ENCODE peak calls at places on chromosome 22, in six cellular contexts. T is endothelial cell of umbilical vein, Q is K562, W is fibroblast of lung, M is neural progenitor cell, I is MM.1S. O is an unnamed sample.

GRCh38 chr22:36048911-36049677 is 20.5 kb upstream of the RBFOX2 start:
- DNase-seq in M (no peak), T (no peak), W (peak), I (no peak), Q (peak), O (peak)

GRCh38 chr22:39567135-39567946 is 3.2 kb upstream of the CACNA1I start:
- DNase-seq in I (peak), Q (no peak), M (no peak), T (no peak), W (no peak), O (no peak)

GRCh38 chr22:42639541-42640241 is 710 bp downstream of the ATP5MGL start:
- DNase-seq in I (no peak), W (peak), M (no peak), T (no peak), Q (no peak), O (no peak)

GRCh38 chr22:42747701-42748513 is 27.2 kb upstream of the A4GALT start:
- DNase-seq in I (no peak), W (peak), M (peak), T (peak), Q (no peak), O (no peak)

GRCh38 chr22:46267431-46268279 is at the start of gene TTC38:
- DNase-seq in M (peak), T (peak), I (peak), W (peak), Q (peak), O (peak)

GRCh38 chr22:40153186-40153585 is 24.5 kb upstream of the TNRC6B start:
- DNase-seq in W (no peak), M (no peak), I (no peak), Q (no peak), T (no peak), O (no peak)

GRCh38 chr22:36211237-36211881 is 9.8 kb upstream of the APOL4 start:
- DNase-seq in M (no peak), Q (peak), I (peak), W (peak), T (peak), O (no peak)

GRCh38 chr22:17751596-17751995 is 22.7 kb downstream of the BID start:
- DNase-seq in T (no peak), M (no peak), I (no peak), W (no peak), Q (no peak), O (no peak)

GRCh38 chr22:43217285-43218030 is 30.5 kb upstream of the TTLL12 start:
- DNase-seq in Q (no peak), W (no peak), M (no peak), I (no peak), T (no peak), O (no peak)

GRCh38 chr22:38282397-38282796 is 9.6 kb upstream of the TMEM184B start:
- DNase-seq in Q (no peak), T (no peak), M (no peak), I (no peak), W (peak), O (no peak)

GRCh38 chr22:35629406-35630234 is 12.5 kb upstream of the MB start:
- DNase-seq in Q (peak), M (no peak), I (peak), T (peak), W (peak), O (peak)

GRCh38 chr22:17964153-17964552 is 60.2 kb downstream of the MICAL3 start:
- DNase-seq in M (peak), Q (no peak), I (no peak), W (peak), T (no peak), O (no peak)

GRCh38 chr22:46596819-46597218 is 23.4 kb upstream of the GRAMD4 start:
- DNase-seq in T (no peak), Q (no peak), I (no peak), M (no peak), W (no peak), O (peak)

GRCh38 chr22:17810570-17811116 is 36.4 kb upstream of the BID start:
- DNase-seq in Q (no peak), I (no peak), W (no peak), T (no peak), M (no peak), O (no peak)

GRCh38 chr22:46725096-46725495 is 13.0 kb downstream of the CERK start:
- DNase-seq in I (no peak), T (no peak), M (no peak), W (no peak), Q (no peak), O (no peak)

GRCh38 chr22:38740116-38740723 is 15.6 kb downstream of the SUN2 start:
- DNase-seq in W (no peak), T (no peak), M (no peak), Q (no peak), I (no peak), O (no peak)

GRCh38 chr22:32475428-32476010 is 908 bp downstream of the FBXO7 start:
- DNase-seq in I (peak), T (peak), M (peak), W (peak), Q (peak), O (peak)

GRCh38 chr22:32164084-32164894 is 5.2 kb upstream of the C22orf42 start:
- DNase-seq in W (no peak), M (peak), I (no peak), T (no peak), Q (no peak), O (no peak)

GRCh38 chr22:43151251-43152000 is at the start of gene TSPO:
- DNase-seq in T (peak), I (peak), W (peak), Q (peak), M (peak), O (peak)

GRCh38 chr22:19891350-19892248 is 36.9 kb upstream of the GNB1L start:
- DNase-seq in W (peak), I (peak), Q (peak), T (peak), M (peak), O (peak)

GRCh38 chr22:41435560-41435959 is 11.0 kb downstream of the TOB2 start:
- DNase-seq in W (no peak), Q (no peak), I (no peak), M (no peak), T (no peak), O (no peak)
- H2AFZ ChIP-seq in W (no peak), Q (no peak), I (no peak), M (no peak), T (no peak), O (no peak)

GRCh38 chr22:49727881-49728563 is 99.7 kb downstream of the BRD1 start:
- DNase-seq in T (no peak), I (no peak), Q (no peak), W (no peak), M (no peak), O (no peak)
- TF ChIP-seq EZH2 in T (no peak), I (peak), Q (no peak), W (no peak), M (no peak), O (no peak)

GRCh38 chr22:41237036-41237706 is 3.6 kb downstream of the CHADL start:
- DNase-seq in Q (no peak), T (no peak), I (no peak), W (no peak), M (no peak), O (no peak)

GRCh38 chr22:41240377-41241132 is at the start of gene CHADL:
- DNase-seq in T (no peak), Q (no peak), M (peak), I (no peak), W (no peak), O (no peak)

GRCh38 chr22:41237707-41238569 is 2.8 kb downstream of the CHADL start:
- DNase-seq in W (peak), Q (peak), I (peak), T (peak), M (peak), O (peak)

GRCh38 chr22:41239443-41240128 is 1.1 kb downstream of the CHADL start:
- DNase-seq in W (no peak), M (no peak), Q (no peak), T (no peak), I (no peak), O (no peak)

GRCh38 chr22:41238570-41239442 is 1.9 kb downstream of the CHADL start:
- DNase-seq in I (no peak), W (no peak), M (no peak), T (no peak), Q (no peak), O (no peak)
- H2AFZ ChIP-seq in I (no peak), W (no peak), M (peak), T (peak), Q (no peak), O (peak)

DNA sequence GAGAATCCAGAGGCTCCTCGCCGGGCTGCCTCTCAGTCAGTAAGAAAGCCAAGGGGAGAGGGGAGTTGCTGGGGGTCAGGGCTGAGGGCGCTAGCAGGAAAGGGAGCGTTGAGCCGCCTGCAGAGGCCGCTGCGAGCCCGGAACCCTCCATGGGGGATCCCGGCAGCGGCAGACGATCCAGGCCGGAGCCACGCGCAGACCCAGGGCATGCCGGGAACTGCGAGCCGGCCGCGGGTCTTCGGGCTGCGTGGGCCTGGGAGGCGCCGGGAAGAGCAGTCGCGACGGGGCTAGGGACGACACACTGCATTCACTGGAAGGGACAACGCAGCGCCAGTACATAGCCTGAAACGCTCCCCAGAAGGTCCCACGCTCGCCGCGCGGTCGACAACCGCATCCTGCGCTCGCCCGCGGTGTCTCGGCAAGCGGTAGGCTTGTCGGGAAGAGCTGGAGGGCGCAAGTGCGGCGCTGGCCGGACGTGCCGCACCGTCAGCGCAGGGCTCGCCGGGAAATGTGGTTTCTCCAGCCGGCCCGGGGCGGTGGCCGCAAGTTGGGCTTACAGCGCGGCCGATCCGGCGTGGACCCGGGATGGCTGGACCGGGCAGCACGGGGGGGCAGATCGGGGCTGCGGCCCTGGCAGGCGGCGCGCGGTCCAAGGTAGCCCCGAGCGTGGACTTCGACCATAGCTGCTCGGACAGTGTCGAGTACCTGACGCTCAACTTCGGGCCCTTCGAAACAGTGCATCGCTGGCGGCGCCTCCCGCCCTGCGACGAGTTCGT is at the start of gene LZTR1:
- DNase-seq in Q (peak), W (peak), I (peak), T (peak), M (peak), O (peak)
- TF ChIP-seq EZH2 in Q (no peak), W (no peak), I (no peak), T (no peak), M (peak), O (no peak)

GRCh38 chr22:29314537-29315285 is 786 bp downstream of the RASL10A start:
- DNase-seq in Q (no peak), M (peak), T (no peak), I (no peak), W (no peak), O (peak)
- H2AFZ ChIP-seq in Q (no peak), M (peak), T (no peak), I (no peak), W (no peak), O (peak)

GRCh38 chr22:25282346-25282670 is 62.9 kb downstream of the CRYBB2 start:
- DNase-seq in W (no peak), T (no peak), M (no peak), Q (no peak), I (no peak), O (no peak)
- TF ChIP-seq EZH2 in W (peak), T (peak), M (no peak), Q (no peak), I (no peak), O (no peak)

DNA sequence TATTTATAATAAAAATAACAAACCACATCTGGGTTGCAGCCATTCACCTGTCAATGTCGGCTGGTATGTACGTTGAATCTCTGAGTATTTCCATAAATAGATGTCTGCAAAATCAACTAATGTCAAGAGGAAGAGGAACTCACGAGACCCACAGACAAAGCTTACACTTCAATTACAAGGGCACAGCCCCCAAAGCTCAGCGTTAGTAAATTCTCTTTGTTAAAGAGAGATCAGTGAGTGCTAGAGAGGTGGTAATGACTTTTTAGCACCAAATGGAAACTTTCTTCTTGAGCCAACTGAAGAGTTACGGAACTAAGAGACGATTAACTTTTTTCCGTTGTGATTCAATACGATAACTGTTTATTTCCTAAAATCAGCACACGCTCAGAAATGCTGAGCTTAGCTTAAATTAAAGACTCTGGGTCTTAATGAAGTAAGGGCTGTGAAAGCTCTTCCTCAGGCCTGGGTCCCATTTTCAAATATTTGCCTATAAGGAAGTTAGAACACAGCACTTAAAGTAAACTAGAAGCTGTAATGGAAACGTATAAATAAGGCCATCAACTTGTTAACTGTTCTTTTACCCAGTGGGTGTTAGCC is 22.7 kb upstream of the TFIP11 start:
- DNase-seq in I (no peak), M (no peak), T (no peak), Q (no peak), W (no peak), O (no peak)
- H2AFZ ChIP-seq in I (no peak), M (no peak), T (no peak), Q (no peak), W (no peak), O (no peak)

GRCh38 chr22:23878219-23878618 is 16.0 kb upstream of the MIF start:
- DNase-seq in M (no peak), W (no peak), Q (no peak), I (no peak), T (no peak), O (no peak)
- TF ChIP-seq EZH2 in M (no peak), W (no peak), Q (no peak), I (no peak), T (no peak), O (no peak)

DNA sequence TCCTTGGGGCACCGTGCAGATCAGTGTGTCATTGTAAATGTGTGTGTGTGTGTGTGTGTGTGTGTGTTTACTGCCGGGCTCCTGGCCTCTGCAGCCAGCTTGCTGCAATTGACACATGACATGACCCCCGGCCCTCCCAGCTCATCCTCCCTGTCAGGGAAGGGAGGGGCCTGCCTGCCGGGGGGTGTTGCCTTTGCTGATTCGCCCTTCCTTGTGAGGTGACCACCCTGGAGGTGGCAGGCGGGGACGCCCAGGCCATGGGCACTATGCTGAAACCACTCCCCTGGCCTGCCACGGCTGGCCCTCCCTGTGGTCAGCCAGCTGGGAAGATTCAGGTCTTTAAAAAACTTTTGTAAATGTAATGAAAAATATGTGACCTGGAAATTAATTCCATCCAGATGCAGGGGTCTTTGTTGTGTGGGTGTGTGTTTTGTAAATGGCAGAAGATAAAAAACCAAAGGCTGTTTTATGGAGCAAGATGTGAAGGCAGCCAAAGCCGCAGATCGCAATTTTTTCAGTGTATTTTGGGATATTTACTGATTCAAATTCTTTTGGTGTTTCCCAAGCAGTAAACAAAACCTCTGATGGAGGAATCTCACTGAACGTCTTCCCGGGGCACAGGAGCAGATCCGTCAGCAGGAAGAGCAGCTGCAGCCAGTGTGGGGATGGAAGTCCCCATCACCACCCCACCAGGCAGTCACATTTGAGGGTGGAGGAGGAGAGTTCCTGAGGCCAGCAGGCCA is 23.2 kb downstream of the SHISAL1 start:
- DNase-seq in T (no peak), M (peak), Q (no peak), W (peak), I (no peak), O (no peak)
- H2AFZ ChIP-seq in T (no peak), M (no peak), Q (no peak), W (no peak), I (no peak), O (no peak)

DNA sequence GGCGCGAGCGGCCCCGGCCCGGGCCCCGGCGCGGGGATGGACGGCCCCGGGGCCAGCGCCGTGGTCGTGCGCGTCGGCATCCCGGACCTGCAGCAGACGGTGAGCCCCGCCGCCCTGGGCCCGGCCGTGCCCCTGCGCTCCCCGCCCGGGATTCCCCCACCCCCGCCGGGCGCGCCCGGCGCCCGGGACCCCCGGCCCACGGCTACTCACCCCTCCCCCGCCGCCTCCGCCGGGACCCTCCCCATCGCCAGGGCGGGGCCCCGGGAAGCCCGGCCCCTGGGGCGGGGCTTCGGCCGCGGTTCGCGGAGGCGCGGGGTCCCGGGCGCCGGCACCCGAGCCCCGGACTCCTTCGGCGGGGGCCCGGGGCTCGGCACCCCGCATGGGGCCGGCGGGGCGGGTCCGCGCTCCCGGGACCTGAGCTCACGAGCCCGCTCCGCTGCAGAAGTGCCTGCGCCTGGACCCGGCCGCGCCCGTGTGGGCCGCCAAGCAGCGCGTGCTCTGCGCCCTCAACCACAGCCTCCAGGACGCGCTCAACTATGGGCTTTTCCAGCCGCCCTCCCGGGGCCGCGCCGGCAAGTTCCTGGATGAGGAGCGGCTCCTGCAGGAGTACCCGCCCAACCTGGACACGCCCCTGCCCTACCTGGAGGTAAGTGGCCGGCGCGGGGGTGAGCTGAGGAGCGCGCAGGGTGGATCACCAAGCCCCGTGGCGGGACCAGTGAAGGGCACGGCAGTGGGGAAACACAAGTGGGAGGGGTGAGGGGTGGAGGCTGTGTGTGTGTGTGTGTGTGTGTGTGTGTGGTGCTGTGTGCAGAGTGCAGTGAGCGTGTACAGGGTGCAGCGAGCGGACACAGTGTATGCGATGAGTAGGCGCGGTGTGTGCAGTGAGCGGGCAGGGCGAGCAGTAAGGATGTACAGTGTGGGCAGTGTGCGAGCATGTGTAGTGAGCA is 2.3 kb downstream of the SHANK3 start:
- DNase-seq in Q (peak), M (peak), I (no peak), T (no peak), W (peak), O (peak)
- TF ChIP-seq EZH2 in Q (no peak), M (no peak), I (no peak), T (no peak), W (no peak), O (no peak)

O was measured in PC-3.